ENCODE peak calls at places on chromosomes 12 and 14, in five cellular contexts. Y is CD8-positive, alpha-beta T cell; B is breast epithelium; T is neural progenitor cell; W is ascending aorta. Z is an unnamed sample. For H3K27me3, the result is how much of the 10 kb centered on the place peaks cover.

GRCh38 chr12:125140918-125141573 is 75.8 kb downstream of the AACS start:
- DNase-seq in Y (no peak), B (no peak), T (no peak), W (no peak), Z (no peak)

GRCh38 chr14:72891666-72892102 is 2.2 kb downstream of the DPF3 start:
- DNase-seq in Y (no peak), B (no peak), T (no peak), W (no peak), Z (no peak)

GRCh38 chr12:95646781-95647184 is 95.5 kb upstream of the USP44 start:
- DNase-seq in Y (no peak), B (no peak), T (no peak), W (no peak), Z (no peak)

GRCh38 chr12:88684610-88685009 is 104.3 kb upstream of the KITLG start:
- DNase-seq in Y (no peak), B (no peak), T (no peak), W (no peak), Z (no peak)

GRCh38 chr12:126874427-126875026 is 1392.4 kb upstream of the TMEM132C start:
- DNase-seq in Y (peak), B (no peak), T (peak), W (no peak), Z (peak)

GRCh38 chr14:95889236-95889979 is 12.8 kb downstream of the TUNAR start:
- DNase-seq in Y (no peak), B (no peak), T (no peak), W (no peak), Z (no peak)

GRCh38 chr12:47709277-47710048 is 3.6 kb upstream of the RPAP3 start:
- DNase-seq in Y (no peak), B (no peak), T (no peak), W (no peak), Z (no peak)

GRCh38 chr12:39616251-39616650 is 3.4 kb downstream of the ABCD2 start:
- DNase-seq in Y (no peak), B (no peak), T (no peak), W (no peak), Z (no peak)

GRCh38 chr14:94011795-94012194 is 14.3 kb upstream of the OTUB2 start:
- DNase-seq in Y (peak), B (no peak), T (no peak), W (no peak), Z (no peak)

GRCh38 chr12:10956085-10956484 is 17.0 kb upstream of the TAS2R14 start:
- DNase-seq in Y (no peak), B (no peak), T (no peak), W (no peak), Z (no peak)

GRCh38 chr12:120007272-120007671 is 18.2 kb downstream of the BICDL1 start:
- DNase-seq in Y (peak), B (no peak), T (peak), W (no peak), Z (no peak)

GRCh38 chr12:104462931-104463339 is 6.2 kb downstream of the CHST11 start:
- DNase-seq in Y (peak), B (no peak), T (no peak), W (no peak), Z (no peak)

GRCh38 chr12:19894049-19894448 is 454.8 kb downstream of the AEBP2 start:
- DNase-seq in Y (no peak), B (no peak), T (no peak), W (no peak), Z (no peak)

GRCh38 chr12:27901959-27902358 is 70.6 kb downstream of the PTHLH start:
- DNase-seq in Y (no peak), B (no peak), T (no peak), W (no peak), Z (no peak)

GRCh38 chr12:68839183-68840147 is 31.5 kb downstream of the MDM2 start:
- DNase-seq in Y (no peak), B (no peak), T (no peak), W (no peak), Z (no peak)

GRCh38 chr12:113119980-113120669 is 15.4 kb downstream of the RASAL1 start:
- DNase-seq in Y (no peak), B (no peak), T (peak), W (no peak), Z (no peak)

GRCh38 chr12:110349521-110350151 is 53.9 kb downstream of the ANAPC7 start:
- DNase-seq in Y (peak), B (no peak), T (no peak), W (no peak), Z (no peak)

GRCh38 chr12:63889721-63890509 is 45.4 kb downstream of the SRGAP1 start:
- DNase-seq in Y (no peak), B (no peak), T (no peak), W (no peak), Z (no peak)

GRCh38 chr14:100321473-100322137 is 1.5 kb upstream of the SLC25A47 start:
- DNase-seq in Y (no peak), B (no peak), T (no peak), W (no peak), Z (no peak)

GRCh38 chr12:19967001-19967400 is 401.3 kb upstream of the PDE3A start:
- DNase-seq in Y (no peak), B (no peak), T (no peak), W (no peak), Z (no peak)

GRCh38 chr14:99383457-99384428 is 96.9 kb downstream of the SETD3 start:
- DNase-seq in Y (no peak), B (no peak), T (no peak), W (no peak), Z (no peak)

GRCh38 chr12:51821423-51822260 is 26.9 kb downstream of the FIGNL2 start:
- DNase-seq in Y (peak), B (no peak), T (peak), W (no peak), Z (no peak)

GRCh38 chr12:130336723-130337475 is 788 bp upstream of the PIWIL1 start:
- DNase-seq in Y (no peak), B (no peak), T (no peak), W (no peak), Z (no peak)

GRCh38 chr12:7155471-7156034 is 25.4 kb downstream of the CLSTN3 start:
- DNase-seq in Y (no peak), B (peak), T (no peak), W (no peak), Z (no peak)

GRCh38 chr14:40371011-40371410 is 938.8 kb upstream of the FBXO33 start:
- DNase-seq in Y (no peak), B (no peak), T (no peak), W (no peak), Z (no peak)

GRCh38 chr12:103160622-103161021 is 203.1 kb downstream of the ASCL1 start:
- DNase-seq in Y (no peak), B (no peak), T (no peak), W (no peak), Z (no peak)

GRCh38 chr12:7289743-7290142 is 14.1 kb upstream of the ACSM4 start:
- DNase-seq in Y (no peak), B (no peak), T (peak), W (no peak), Z (no peak)

GRCh38 chr12:48601013-48601756 is 31.3 kb upstream of the LALBA start:
- DNase-seq in Y (no peak), B (no peak), T (peak), W (no peak), Z (no peak)

GRCh38 chr14:43438056-43438455 is 1069.0 kb downstream of the FSCB start:
- DNase-seq in Y (no peak), B (no peak), T (no peak), W (no peak), Z (no peak)

GRCh38 chr14:23646648-23647549 is 10.7 kb downstream of the DHRS2 start:
- DNase-seq in Y (no peak), B (no peak), T (no peak), W (peak), Z (no peak)

GRCh38 chr12:122395319-122395718 is 27.1 kb downstream of the CLIP1 start:
- DNase-seq in Y (no peak), B (no peak), T (no peak), W (no peak), Z (no peak)

GRCh38 chr12:109771746-109772621 is 58.4 kb downstream of the FAM222A start:
- DNase-seq in Y (no peak), B (no peak), T (no peak), W (peak), Z (no peak)

GRCh38 chr12:34097213-34097612 is 74.9 kb downstream of the ALG10 start:
- DNase-seq in Y (no peak), B (no peak), T (no peak), W (no peak), Z (no peak)

GRCh38 chr12:54439521-54440255 is 20.6 kb upstream of the ITGA5 start:
- DNase-seq in Y (no peak), B (no peak), T (peak), W (no peak), Z (no peak)

GRCh38 chr12:106586803-106587684 is 4.2 kb downstream of the RFX4 start:
- DNase-seq in Y (no peak), B (no peak), T (peak), W (no peak), Z (no peak)

DNA sequence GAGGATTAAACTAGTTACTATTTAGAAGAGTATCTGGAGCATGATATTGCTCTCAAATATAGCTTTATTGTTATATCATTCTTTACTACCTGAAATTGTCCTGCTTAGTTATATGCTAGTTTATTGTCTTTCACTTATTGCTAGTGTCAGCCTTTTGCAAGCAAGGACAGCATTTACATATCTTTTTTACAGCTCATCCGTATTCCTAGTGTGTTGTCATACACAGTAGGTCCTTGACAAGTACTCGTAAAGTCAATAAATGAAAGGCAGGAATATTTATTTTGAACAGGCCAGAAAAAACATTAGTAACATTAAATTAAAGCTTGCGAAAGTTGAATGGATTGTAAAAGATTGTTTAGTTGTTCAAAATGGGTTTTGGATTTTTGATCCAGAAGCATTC is 35.0 kb downstream of the CRADD start:
- DNase-seq in Y (no peak), B (no peak), T (no peak), W (no peak), Z (no peak)
- H3K27me3 ChIP-seq in Y (under half), B (under half), T (under half), W (under half), Z (under half)

GRCh38 chr14:102510616-102511520 is 1.3 kb upstream of the ANKRD9 start:
- DNase-seq in Y (peak), B (no peak), T (peak), W (no peak), Z (no peak)

GRCh38 chr14:102508410-102508773 is 1.2 kb downstream of the ANKRD9 start:
- DNase-seq in Y (no peak), B (no peak), T (no peak), W (no peak), Z (peak)

GRCh38 chr14:102507891-102508312 is 1.7 kb downstream of the ANKRD9 start:
- DNase-seq in Y (no peak), B (no peak), T (no peak), W (no peak), Z (no peak)

GRCh38 chr14:102509744-102510615 is at the start of gene ANKRD9:
- DNase-seq in Y (peak), B (peak), T (peak), W (peak), Z (peak)

DNA sequence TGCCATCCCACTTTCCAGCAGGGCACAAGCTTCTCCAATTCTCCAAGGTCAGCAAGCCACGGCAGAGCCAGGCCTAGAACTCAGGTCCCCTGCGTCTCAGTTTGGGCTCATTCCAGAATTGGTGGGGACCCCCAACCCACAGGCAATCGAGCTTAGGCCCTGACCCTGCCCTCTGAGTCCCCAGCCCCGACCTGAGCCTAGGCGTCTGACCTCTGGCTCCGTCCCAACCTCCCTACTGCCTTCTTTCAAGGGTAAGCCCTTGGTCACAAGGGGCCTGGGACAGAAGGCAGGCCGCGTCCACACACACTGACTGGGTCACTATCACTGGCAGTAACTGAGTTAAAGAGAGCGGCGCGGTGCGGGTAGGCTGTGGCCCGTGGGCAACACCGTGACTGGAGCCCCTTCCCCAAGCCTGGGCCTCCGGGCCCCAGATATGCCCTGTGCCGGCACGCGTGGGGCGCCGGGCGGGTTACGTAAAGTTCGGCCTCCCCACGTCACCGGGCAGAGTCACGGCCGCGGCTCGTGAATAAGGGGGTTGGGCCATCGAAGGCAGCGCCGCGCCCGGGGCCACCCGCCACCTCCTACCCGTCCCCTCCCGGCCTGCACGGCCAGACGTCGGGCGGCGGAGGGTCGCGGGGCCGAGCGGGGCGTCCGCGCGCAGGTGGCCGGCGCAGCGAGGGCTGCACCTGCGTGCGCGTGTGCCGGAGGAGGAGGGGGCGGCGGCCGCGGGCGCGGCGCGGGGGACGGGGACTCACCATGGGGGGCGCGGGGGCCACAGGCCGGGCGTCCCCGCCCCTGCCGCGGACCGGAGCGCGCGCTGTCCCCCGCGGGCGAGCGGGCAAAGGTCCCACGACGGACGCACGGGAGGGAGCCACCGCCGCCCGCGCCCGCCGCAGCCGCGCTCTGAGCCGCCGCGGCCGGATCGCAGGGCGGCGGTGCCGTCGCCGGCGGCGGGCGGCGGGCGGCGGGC is 517 bp downstream of the ANKRD9 start:
- DNase-seq in Y (peak), B (no peak), T (no peak), W (peak), Z (peak)
- H3K4me3 ChIP-seq in Y (no peak), B (peak), T (peak), W (peak), Z (peak)

GRCh38 chr12:61538951-61539350 is 721.3 kb upstream of the USP15 start:
- DNase-seq in Y (no peak), B (no peak), T (peak), W (no peak), Z (no peak)
- TF ChIP-seq CTCF in Y (no peak), B (no peak), T (peak), W (no peak), Z (no peak)

GRCh38 chr14:37587881-37588666 is 7.0 kb downstream of the FOXA1 start:
- DNase-seq in Y (no peak), B (no peak), T (peak), W (no peak), Z (no peak)
- H3K27me3 ChIP-seq in Y (under half), B (under half), T (half or more), W (half or more), Z (half or more)

DNA sequence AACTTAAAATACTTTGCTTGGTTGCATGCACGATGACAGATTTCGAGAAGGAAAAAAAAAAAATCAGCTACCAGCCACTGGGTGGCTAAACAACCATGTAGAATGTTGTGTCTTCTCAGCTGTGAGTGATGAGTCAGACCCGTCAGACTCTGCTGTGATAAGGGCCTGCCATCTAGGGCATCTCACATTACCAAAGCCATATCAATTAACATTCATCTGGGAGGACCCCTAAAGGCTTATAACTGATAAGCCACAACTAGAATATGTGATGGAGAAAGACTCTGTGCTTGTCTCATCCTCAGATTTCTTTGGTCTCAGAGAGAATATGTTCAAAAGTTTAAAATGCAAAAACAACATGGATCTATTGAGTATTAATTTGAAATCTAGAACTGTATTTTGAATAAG is 111.5 kb downstream of the PAX9 start:
- DNase-seq in Y (no peak), B (no peak), T (no peak), W (no peak), Z (no peak)
- H3K4me3 ChIP-seq in Y (no peak), B (no peak), T (no peak), W (no peak), Z (no peak)

GRCh38 chr12:75842119-75842518 is 189.5 kb downstream of the PHLDA1 start:
- DNase-seq in Y (no peak), B (no peak), T (no peak), W (no peak), Z (no peak)
- TF ChIP-seq CTCF in Y (no peak), B (no peak), T (no peak), W (no peak), Z (no peak)